ENCODE peak calls at places on chromosomes 16 and 17, in seven cellular contexts. One of them, this sample, is unnamed.

GRCh38 chr16:75529056-75529905 is 6.6 kb downstream of the CHST5 start:
- DNase-seq in NCI-H460: no peak
- DNase-seq in AG09309: no peak
- DNase-seq in AG04450: no peak
- DNase-seq in iPS DF 19.7: no peak
- DNase-seq in NCI-H187: no peak
- DNase-seq in activated CD4-positive, alpha-beta T cell treated with anti-CD3 and anti-CD28 coated beads, Interleukin-2, amount 50 U/mL, for 1 hour: no peak
- DNase-seq in this sample: no peak

GRCh38 chr16:21697032-21697431 is 33.3 kb downstream of the OTOA start:
- DNase-seq in NCI-H460: no peak
- DNase-seq in AG09309: no peak
- DNase-seq in AG04450: no peak
- DNase-seq in iPS DF 19.7: no peak
- DNase-seq in NCI-H187: no peak
- DNase-seq in activated CD4-positive, alpha-beta T cell treated with anti-CD3 and anti-CD28 coated beads, Interleukin-2, amount 50 U/mL, for 1 hour: no peak
- DNase-seq in this sample: no peak

GRCh38 chr17:59839646-59840328 is 53.0 kb downstream of the TUBD1 start:
- DNase-seq in NCI-H460: no peak
- DNase-seq in AG09309: no peak
- DNase-seq in AG04450: no peak
- DNase-seq in iPS DF 19.7: no peak
- DNase-seq in NCI-H187: no peak
- DNase-seq in activated CD4-positive, alpha-beta T cell treated with anti-CD3 and anti-CD28 coated beads, Interleukin-2, amount 50 U/mL, for 1 hour: no peak
- DNase-seq in this sample: no peak

GRCh38 chr17:70987867-70988340 is 818.6 kb downstream of the KCNJ2 start:
- DNase-seq in NCI-H460: no peak
- DNase-seq in AG09309: no peak
- DNase-seq in AG04450: no peak
- DNase-seq in iPS DF 19.7: peak; percentile 87
- DNase-seq in NCI-H187: no peak
- DNase-seq in activated CD4-positive, alpha-beta T cell treated with anti-CD3 and anti-CD28 coated beads, Interleukin-2, amount 50 U/mL, for 1 hour: no peak
- DNase-seq in this sample: no peak

GRCh38 chr16:67942510-67943255 is 1.2 kb downstream of the LCAT start:
- DNase-seq in NCI-H460: no peak
- DNase-seq in AG09309: no peak
- DNase-seq in AG04450: no peak
- DNase-seq in iPS DF 19.7: no peak
- DNase-seq in NCI-H187: no peak
- DNase-seq in activated CD4-positive, alpha-beta T cell treated with anti-CD3 and anti-CD28 coated beads, Interleukin-2, amount 50 U/mL, for 1 hour: no peak
- DNase-seq in this sample: no peak

GRCh38 chr16:49602201-49603041 is 228.8 kb downstream of the C16orf78 start:
- DNase-seq in NCI-H460: no peak
- DNase-seq in AG09309: no peak
- DNase-seq in AG04450: no peak
- DNase-seq in iPS DF 19.7: no peak
- DNase-seq in NCI-H187: no peak
- DNase-seq in activated CD4-positive, alpha-beta T cell treated with anti-CD3 and anti-CD28 coated beads, Interleukin-2, amount 50 U/mL, for 1 hour: no peak
- DNase-seq in this sample: no peak

GRCh38 chr17:43987131-43988021 is 17.0 kb upstream of the NAGS start:
- DNase-seq in NCI-H460: no peak
- DNase-seq in AG09309: no peak
- DNase-seq in AG04450: no peak
- DNase-seq in iPS DF 19.7: no peak
- DNase-seq in NCI-H187: no peak
- DNase-seq in activated CD4-positive, alpha-beta T cell treated with anti-CD3 and anti-CD28 coated beads, Interleukin-2, amount 50 U/mL, for 1 hour: no peak
- DNase-seq in this sample: no peak

GRCh38 chr17:73285916-73286862 is 24.5 kb upstream of the CPSF4L start:
- DNase-seq in NCI-H460: no peak
- DNase-seq in AG09309: no peak
- DNase-seq in AG04450: no peak
- DNase-seq in iPS DF 19.7: no peak
- DNase-seq in NCI-H187: no peak
- DNase-seq in activated CD4-positive, alpha-beta T cell treated with anti-CD3 and anti-CD28 coated beads, Interleukin-2, amount 50 U/mL, for 1 hour: no peak
- DNase-seq in this sample: no peak

GRCh38 chr16:12064291-12064690 is 87.8 kb downstream of the SNX29 start:
- DNase-seq in NCI-H460: no peak
- DNase-seq in AG09309: no peak
- DNase-seq in AG04450: no peak
- DNase-seq in iPS DF 19.7: no peak
- DNase-seq in NCI-H187: no peak
- DNase-seq in activated CD4-positive, alpha-beta T cell treated with anti-CD3 and anti-CD28 coated beads, Interleukin-2, amount 50 U/mL, for 1 hour: no peak
- DNase-seq in this sample: no peak

GRCh38 chr17:5139454-5139725 is 23.6 kb downstream of the USP6 start:
- DNase-seq in NCI-H460: no peak
- DNase-seq in AG09309: no peak
- DNase-seq in AG04450: no peak
- DNase-seq in iPS DF 19.7: no peak
- DNase-seq in NCI-H187: no peak
- DNase-seq in activated CD4-positive, alpha-beta T cell treated with anti-CD3 and anti-CD28 coated beads, Interleukin-2, amount 50 U/mL, for 1 hour: no peak
- DNase-seq in this sample: no peak

GRCh38 chr16:10557750-10558149 is 22.6 kb downstream of the EMP2 start:
- DNase-seq in NCI-H460: no peak
- DNase-seq in AG09309: no peak
- DNase-seq in AG04450: no peak
- DNase-seq in iPS DF 19.7: no peak
- DNase-seq in NCI-H187: no peak
- DNase-seq in activated CD4-positive, alpha-beta T cell treated with anti-CD3 and anti-CD28 coated beads, Interleukin-2, amount 50 U/mL, for 1 hour: no peak
- DNase-seq in this sample: no peak